ENCODE peak calls at places on chromosomes 2 and 18, in six cellular contexts. Q is MV-4-11, F is MCF 10A, D is A549, N is posterior cingulate gyrus, J is activated T-cell treated with anti-CD3 and anti-CD28 coated beads for 4 hours. W is an unnamed sample.

GRCh38 chr2:186755066-186755465 is 61.2 kb downstream of the FAM171B start:
- DNase-seq in Q (no peak), F (no peak), D (no peak), N (no peak), J (no peak), W (no peak)

GRCh38 chr2:218074031-218074430 is 5.0 kb downstream of the RUFY4 start:
- DNase-seq in Q (peak), F (peak), D (peak), N (no peak), J (no peak), W (no peak)

GRCh38 chr2:189933911-189934399 is 128.6 kb downstream of the MSTN start:
- DNase-seq in Q (no peak), F (peak), D (peak), N (no peak), J (no peak), W (no peak)

GRCh38 chr2:180840641-180841040 is 139.8 kb upstream of the UBE2E3 start:
- DNase-seq in Q (no peak), F (no peak), D (no peak), N (peak), J (no peak), W (no peak)

GRCh38 chr18:74508821-74509225 is 12.7 kb downstream of the CNDP2 start:
- DNase-seq in Q (no peak), F (no peak), D (no peak), N (no peak), J (no peak), W (no peak)

GRCh38 chr2:197237720-197238370 is 72.7 kb downstream of the ANKRD44 start:
- DNase-seq in Q (no peak), F (no peak), D (no peak), N (no peak), J (no peak), W (no peak)

GRCh38 chr2:14723684-14724083 is 91.2 kb downstream of the LRATD1 start:
- DNase-seq in Q (no peak), F (no peak), D (no peak), N (no peak), J (no peak), W (no peak)

GRCh38 chr2:68237404-68237803 is 14.9 kb downstream of the PPP3R1 start:
- DNase-seq in Q (no peak), F (no peak), D (no peak), N (no peak), J (no peak), W (no peak)

GRCh38 chr2:203018181-203018580 is 3.5 kb downstream of the NBEAL1 start:
- DNase-seq in Q (no peak), F (no peak), D (no peak), N (no peak), J (no peak), W (no peak)

W was measured in KG1.